ENCODE peak calls at places on chromosomes 1 and 21, in ten cellular contexts. N, Y, P, L, B, E, W, I, S and T are unnamed samples.

GRCh38 chr1:220652995-220653394 is 37.2 kb upstream of the C1orf115 start:
- DNase-seq in Y (no peak), I (no peak), L (no peak), P (no peak), B (no peak), W (no peak), E (no peak), S (no peak), N (no peak), T (no peak)

GRCh38 chr21:38968887-38969543 is 163.3 kb downstream of the ETS2 start:
- DNase-seq in W (no peak), N (no peak), Y (no peak), E (no peak), L (no peak), S (no peak), I (no peak), P (no peak), B (no peak), T (no peak)

GRCh38 chr1:52002038-52002917 is 11.8 kb upstream of the RAB3B start:
- DNase-seq in L (peak), N (peak), W (no peak), B (no peak), I (peak), Y (no peak), S (peak), P (peak), E (peak), T (peak)

GRCh38 chr1:88375977-88376376 is 308.1 kb upstream of the PKN2 start:
- DNase-seq in L (no peak), B (no peak), E (no peak), N (no peak), S (no peak), I (no peak), Y (no peak), W (no peak), P (no peak), T (no peak)

GRCh38 chr1:116909511-116910378 is at the start of gene PTGFRN:
- DNase-seq in P (peak), E (peak), B (peak), N (no peak), Y (peak), W (peak), L (peak), S (peak), I (peak), T (peak)

GRCh38 chr1:161044908-161045748 is 649 bp downstream of the USF1 start:
- DNase-seq in P (peak), Y (no peak), B (peak), I (no peak), L (peak), E (peak), S (peak), W (peak), N (peak), T (peak)

GRCh38 chr1:242189591-242189990 is 190.7 kb upstream of the MAP1LC3C start:
- DNase-seq in I (no peak), Y (no peak), L (no peak), E (peak), W (no peak), N (no peak), B (no peak), P (no peak), S (no peak), T (no peak)

GRCh38 chr1:88867743-88868521 is 23.4 kb downstream of the GTF2B start:
- DNase-seq in E (no peak), N (no peak), W (no peak), B (no peak), S (no peak), P (peak), Y (no peak), I (no peak), L (peak), T (peak)

GRCh38 chr1:85607126-85607912 is 26.8 kb downstream of the CCN1 start:
- DNase-seq in S (peak), L (peak), W (no peak), N (no peak), I (no peak), B (no peak), E (no peak), Y (peak), P (peak), T (peak)

GRCh38 chr1:210709694-210710093 is 381.0 kb downstream of the HHAT start:
- DNase-seq in B (no peak), P (no peak), N (no peak), W (no peak), S (peak), E (no peak), L (no peak), I (no peak), Y (no peak), T (no peak)

GRCh38 chr1:86507935-86508582 is 38.8 kb upstream of the CLCA4 start:
- DNase-seq in B (no peak), L (peak), S (no peak), Y (no peak), P (peak), I (no peak), W (peak), N (peak), E (no peak), T (peak)

GRCh38 chr1:228668553-228669400 is 66.5 kb upstream of the RHOU start:
- DNase-seq in S (no peak), B (no peak), N (no peak), W (peak), P (peak), L (peak), E (no peak), I (peak), Y (no peak), T (no peak)

GRCh38 chr1:186900539-186901237 is 71.9 kb downstream of the PLA2G4A start:
- DNase-seq in L (no peak), E (no peak), Y (no peak), B (no peak), I (no peak), W (no peak), N (no peak), P (peak), S (no peak), T (no peak)

GRCh38 chr1:1397839-1398523 is 1.2 kb downstream of the CCNL2 start:
- DNase-seq in P (peak), N (no peak), Y (no peak), B (no peak), L (peak), E (peak), W (no peak), I (no peak), S (peak), T (peak)

GRCh38 chr1:103435443-103435842 is 90.1 kb upstream of the RNPC3 start:
- DNase-seq in L (no peak), I (no peak), S (no peak), B (no peak), P (no peak), Y (no peak), N (no peak), W (no peak), E (no peak), T (no peak)

GRCh38 chr21:41947596-41948403 is 6.0 kb downstream of the C2CD2 start:
- DNase-seq in N (no peak), Y (no peak), B (no peak), S (no peak), E (no peak), P (peak), L (peak), I (no peak), W (peak), T (no peak)

GRCh38 chr21:35649186-35649585 is 411.1 kb downstream of the SETD4 start:
- DNase-seq in W (no peak), I (no peak), S (peak), P (peak), L (peak), B (peak), N (no peak), Y (no peak), E (no peak), T (peak)

GRCh38 chr1:18354657-18355056 is 126.1 kb upstream of the KLHDC7A start:
- DNase-seq in N (no peak), P (no peak), S (no peak), W (no peak), E (no peak), L (no peak), I (no peak), B (no peak), Y (no peak), T (no peak)

GRCh38 chr1:217048104-217048707 is 325.0 kb upstream of the ESRRG start:
- DNase-seq in N (no peak), S (no peak), E (peak), Y (peak), P (peak), L (no peak), B (no peak), I (no peak), W (no peak), T (no peak)

GRCh38 chr1:58893257-58893869 is 109.5 kb upstream of the JUN start:
- DNase-seq in L (no peak), I (no peak), B (no peak), N (no peak), Y (no peak), S (no peak), W (no peak), P (peak), E (no peak), T (no peak)

GRCh38 chr1:9311029-9311428 is 18.3 kb downstream of the SPSB1 start:
- DNase-seq in L (no peak), S (no peak), B (no peak), N (no peak), W (no peak), Y (no peak), E (no peak), I (no peak), P (no peak), T (no peak)

GRCh38 chr1:100950776-100951175 is 54.9 kb downstream of the SLC30A7 start:
- DNase-seq in S (no peak), L (peak), W (no peak), E (no peak), I (no peak), B (no peak), P (peak), N (no peak), Y (no peak), T (no peak)

GRCh38 chr1:94522304-94522703 is 19.3 kb downstream of the F3 start:
- DNase-seq in S (peak), I (no peak), N (no peak), E (no peak), B (no peak), P (peak), Y (no peak), W (no peak), L (peak), T (peak)

GRCh38 chr1:234114648-234115307 is 210.3 kb downstream of the SLC35F3 start:
- DNase-seq in Y (no peak), L (peak), P (peak), E (peak), N (peak), W (no peak), B (no peak), I (no peak), S (peak), T (peak)

GRCh38 chr1:97392701-97393100 is 528.1 kb downstream of the DPYD start:
- DNase-seq in Y (no peak), W (no peak), B (no peak), E (no peak), N (no peak), S (no peak), I (no peak), L (no peak), P (peak), T (no peak)

GRCh38 chr1:180946537-180947507 is 34.1 kb downstream of the KIAA1614 start:
- DNase-seq in S (no peak), B (no peak), I (no peak), L (no peak), Y (no peak), P (no peak), W (no peak), N (no peak), E (peak), T (no peak)

GRCh38 chr1:227887697-227888403 is 59.9 kb downstream of the WNT9A start:
- DNase-seq in B (peak), S (no peak), E (peak), W (peak), Y (no peak), I (no peak), L (no peak), N (no peak), P (peak), T (no peak)

GRCh38 chr1:228930479-228930957 is 195.2 kb downstream of the RHOU start:
- DNase-seq in S (no peak), W (no peak), I (no peak), E (no peak), L (no peak), Y (no peak), B (no peak), N (no peak), P (peak), T (no peak)

GRCh38 chr1:43185021-43185420 is 12.9 kb downstream of the CFAP57 start:
- DNase-seq in L (no peak), I (no peak), B (no peak), E (no peak), N (no peak), P (no peak), Y (no peak), W (no peak), S (no peak), T (no peak)

GRCh38 chr1:179177182-179177581 is 52.3 kb downstream of the ABL2 start:
- DNase-seq in W (no peak), I (no peak), P (peak), S (no peak), L (peak), Y (no peak), B (no peak), E (no peak), N (no peak), T (peak)

GRCh38 chr1:84019217-84019616 is 20.3 kb upstream of the TTLL7 start:
- DNase-seq in N (no peak), B (no peak), E (no peak), S (no peak), Y (no peak), W (no peak), P (no peak), I (no peak), L (no peak), T (no peak)

GRCh38 chr1:198936371-198937083 is 297.7 kb downstream of the PTPRC start:
- DNase-seq in L (peak), B (no peak), W (no peak), S (no peak), P (peak), E (no peak), I (no peak), Y (no peak), N (no peak), T (peak)

GRCh38 chr1:246417152-246417812 is 89.8 kb downstream of the SMYD3 start:
- DNase-seq in E (no peak), N (no peak), S (peak), W (no peak), P (peak), B (no peak), Y (no peak), L (peak), I (no peak), T (peak)

GRCh38 chr1:32703479-32704291 is 1.1 kb upstream of the SYNC start:
- DNase-seq in I (peak), P (peak), W (peak), Y (no peak), S (peak), N (no peak), E (peak), L (peak), B (peak), T (peak)

GRCh38 chr1:41321277-41321676 is 40.0 kb upstream of the FOXO6 start:
- DNase-seq in L (no peak), B (no peak), W (no peak), P (no peak), E (no peak), S (no peak), Y (no peak), N (no peak), I (no peak), T (no peak)

GRCh38 chr1:10530281-10530740 is 55.6 kb downstream of the PEX14 start:
- DNase-seq in E (peak), N (no peak), P (peak), L (peak), W (peak), S (peak), B (no peak), Y (peak), I (no peak), T (peak)

DNA sequence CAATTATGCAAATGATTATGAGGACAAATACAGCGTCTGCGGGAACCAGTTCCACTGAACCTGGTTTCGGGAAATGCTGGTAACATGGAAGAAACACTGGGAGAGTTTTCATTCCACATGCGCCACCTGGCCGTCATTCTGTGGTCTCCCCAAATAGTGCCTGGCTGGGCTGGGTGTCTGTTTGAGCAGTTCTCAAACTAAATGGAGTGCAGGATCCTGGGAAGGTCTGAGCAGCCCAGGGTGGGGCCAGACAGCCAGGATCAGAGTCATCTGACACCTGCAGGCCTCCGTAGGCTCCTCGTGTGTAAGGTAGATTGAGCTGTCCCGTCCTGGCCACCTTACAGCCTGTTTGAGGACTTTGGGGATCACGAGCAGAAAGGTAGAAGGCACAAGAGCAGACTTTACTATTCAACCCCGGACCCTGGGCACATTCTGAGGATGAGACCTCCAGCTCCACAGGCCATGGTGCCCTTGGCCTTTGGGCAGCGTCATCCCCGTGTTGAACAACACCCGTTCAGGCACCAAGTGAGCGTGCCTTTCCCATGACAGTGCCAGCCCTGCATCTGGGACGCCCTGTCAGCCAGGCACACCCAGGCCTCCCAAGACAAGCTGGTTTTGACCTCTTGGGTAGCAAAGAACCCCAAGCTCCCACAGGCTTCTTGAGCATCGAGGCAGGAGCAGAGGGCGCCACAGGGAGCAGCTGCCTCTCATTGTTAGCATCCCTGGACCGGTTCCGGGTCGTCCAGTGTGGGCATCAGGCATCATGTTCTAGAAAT is 101.9 kb downstream of the PRDM2 start:
- DNase-seq in P (no peak), L (no peak), I (no peak), N (no peak), S (no peak), Y (no peak), E (no peak), B (no peak), W (no peak), T (no peak)
- TF ChIP-seq CTCF in P (no peak), L (no peak), I (no peak), N (no peak), S (no peak), Y (no peak), E (no peak), B (no peak), W (no peak), T (no peak)

DNA sequence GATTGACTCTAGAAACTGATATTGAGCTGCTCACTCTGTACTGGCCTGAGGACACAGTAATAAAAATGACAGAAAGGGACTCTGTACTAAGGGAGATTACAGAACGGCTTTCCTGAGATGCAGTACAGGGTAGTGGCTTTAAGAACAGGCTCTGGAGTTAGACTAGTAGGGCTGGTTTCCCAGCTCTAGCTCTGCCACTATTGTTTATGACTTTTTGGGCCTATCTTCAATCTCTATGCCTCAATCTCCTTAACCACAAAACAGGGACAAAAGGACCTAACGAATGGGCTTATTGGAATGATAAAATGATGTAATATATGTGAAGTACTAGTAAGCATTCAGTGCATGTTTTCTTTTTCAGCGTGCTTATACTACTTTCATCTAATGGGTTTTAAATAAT is 1.4 kb downstream of the DEPDC1 start:
- DNase-seq in N (no peak), Y (no peak), E (peak), P (no peak), B (no peak), W (no peak), L (no peak), I (no peak), S (peak), T (no peak)
- H3K4me3 ChIP-seq in N (peak), Y (peak), E (peak), P (peak), B (no peak), W (no peak), L (peak), I (no peak), S (peak), T (peak)

DNA sequence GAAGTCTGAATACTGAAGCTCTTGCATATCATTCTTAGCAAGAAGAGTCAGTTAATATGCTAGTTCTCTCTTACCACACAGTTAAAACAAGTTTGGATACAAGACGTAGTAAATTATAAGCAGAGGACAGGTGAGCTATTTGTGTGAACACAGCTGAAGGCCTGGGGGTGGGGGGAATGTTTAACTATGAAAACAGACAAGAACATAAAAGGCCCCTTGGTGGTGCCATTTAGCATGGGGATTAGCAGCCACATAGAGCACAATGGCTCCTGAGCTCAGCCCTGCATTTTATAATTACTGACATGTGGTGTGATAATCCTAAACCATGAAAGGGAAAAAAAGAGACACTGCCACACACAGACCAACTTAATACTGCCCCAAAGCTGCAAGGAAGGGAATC is 94.8 kb downstream of the TGFBR3 start:
- DNase-seq in I (no peak), L (no peak), N (no peak), W (no peak), P (no peak), E (no peak), Y (no peak), B (no peak), S (no peak), T (no peak)
- H3K27ac ChIP-seq in I (no peak), L (no peak), N (no peak), W (peak), P (no peak), E (no peak), Y (no peak), B (peak), S (no peak), T (no peak)

DNA sequence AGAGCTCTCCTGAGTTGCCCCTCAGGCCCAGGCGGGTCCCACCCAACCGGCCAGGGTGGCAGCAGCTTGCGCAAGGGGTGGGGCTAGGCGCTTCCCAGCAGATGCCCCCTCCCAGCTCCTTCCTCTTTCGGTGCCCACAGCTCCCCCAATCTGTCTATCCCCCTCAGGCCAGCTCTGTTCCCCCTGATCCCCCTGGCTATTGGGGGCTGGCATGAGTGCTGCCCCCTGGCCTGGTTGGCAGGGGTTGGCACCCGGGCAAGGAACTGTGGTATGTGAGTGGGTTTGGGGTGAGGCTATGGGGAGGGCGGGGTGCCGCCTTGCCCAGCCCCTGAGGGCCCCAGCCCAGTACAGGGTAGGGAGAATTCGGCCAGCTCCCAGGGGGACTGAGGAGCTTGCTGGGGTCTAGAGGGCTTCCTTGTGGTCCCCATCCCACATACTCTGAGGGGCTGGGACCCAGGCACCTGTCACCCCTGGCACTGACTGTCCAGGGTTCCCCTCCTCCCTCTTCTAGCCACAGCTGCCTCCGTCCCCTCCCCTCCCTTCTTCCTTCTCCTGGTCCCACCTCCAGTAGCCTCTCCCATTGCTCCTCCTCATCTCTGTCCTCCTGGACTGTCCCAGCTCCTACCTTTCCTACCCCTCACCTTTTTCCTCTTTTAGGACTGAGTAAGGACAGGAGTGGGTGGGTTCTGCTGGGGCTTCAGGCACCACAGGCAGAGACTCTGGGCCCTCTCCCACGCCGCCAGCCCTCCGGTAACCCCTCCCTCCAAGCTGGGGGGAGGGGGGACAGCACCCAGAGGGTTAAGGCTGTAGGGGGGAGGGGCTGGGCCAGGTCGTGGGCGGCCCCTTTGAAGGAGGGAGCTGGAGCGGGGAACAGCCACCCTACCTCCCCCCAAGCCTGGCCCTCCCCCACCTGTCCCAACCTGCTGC is 5.7 kb downstream of the ZBTB7B start:
- DNase-seq in L (no peak), Y (no peak), I (no peak), P (no peak), E (no peak), B (no peak), S (no peak), N (no peak), W (no peak), T (no peak)
- TF ChIP-seq CTCF in L (no peak), Y (no peak), I (no peak), P (no peak), E (no peak), B (no peak), S (no peak), N (no peak), W (no peak), T (no peak)

GRCh38 chr1:24151175-24151533 is 8.2 kb upstream of the IL22RA1 start:
- DNase-seq in W (no peak), I (no peak), P (no peak), S (peak), Y (peak), B (no peak), E (no peak), N (peak), L (no peak), T (no peak)
- H3K4me3 ChIP-seq in W (no peak), I (no peak), P (no peak), S (peak), Y (peak), B (no peak), E (no peak), N (peak), L (no peak), T (no peak)

GRCh38 chr1:45401524-45401923 is 61.3 kb upstream of the MUTYH start:
- DNase-seq in S (no peak), W (no peak), P (no peak), N (no peak), E (no peak), L (no peak), Y (no peak), I (no peak), B (no peak), T (no peak)
- H3K27ac ChIP-seq in S (no peak), W (no peak), P (no peak), N (no peak), E (no peak), L (no peak), Y (no peak), I (no peak), B (no peak), T (no peak)